ENCODE peak calls at places on chromosome 2, in seven cellular contexts. D is neural crest cell; F is neural progenitor cell; S is body of pancreas; T is kidney; P is lower lobe of right lung; H is activated CD8-positive, alpha-beta T cell treated with anti-CD3 and anti-CD28 coated beads for 36 hours. I is an unnamed sample.

GRCh38 chr2:16068233-16068940 is 128.0 kb downstream of the MYCN start:
- DNase-seq in D (no peak), F (no peak), S (no peak), T (no peak), P (no peak), H (no peak), I (no peak)

GRCh38 chr2:202178342-202178958 is 59.9 kb downstream of the SUMO1 start:
- DNase-seq in D (peak), F (peak), S (peak), T (no peak), P (no peak), H (peak), I (peak)

GRCh38 chr2:73907840-73908452 is 15.1 kb downstream of the ACTG2 start:
- DNase-seq in D (no peak), F (peak), S (peak), T (no peak), P (no peak), H (peak), I (no peak)

GRCh38 chr2:241811209-241811951 is 2.4 kb downstream of the NEU4 start:
- DNase-seq in D (no peak), F (no peak), S (no peak), T (peak), P (peak), H (no peak), I (peak)

GRCh38 chr2:102120261-102121259 is 22.0 kb upstream of the IL1R1 start:
- DNase-seq in D (no peak), F (no peak), S (peak), T (no peak), P (no peak), H (no peak), I (no peak)

GRCh38 chr2:88059979-88060906 is 4.7 kb upstream of the KRCC1 start:
- DNase-seq in D (no peak), F (peak), S (peak), T (no peak), P (no peak), H (peak), I (peak)

GRCh38 chr2:40606862-40607261 is 155.0 kb upstream of the SLC8A1 start:
- DNase-seq in D (no peak), F (no peak), S (no peak), T (no peak), P (no peak), H (no peak), I (no peak)

GRCh38 chr2:95041824-95042442 is 16.4 kb downstream of the MAL start:
- DNase-seq in D (no peak), F (no peak), S (no peak), T (no peak), P (no peak), H (peak), I (no peak)

GRCh38 chr2:85472265-85472664 is 53.8 kb downstream of the SH2D6 start:
- DNase-seq in D (no peak), F (no peak), S (no peak), T (no peak), P (no peak), H (no peak), I (no peak)

GRCh38 chr2:144924827-144925226 is 404.9 kb upstream of the ZEB2 start:
- DNase-seq in D (no peak), F (no peak), S (no peak), T (no peak), P (no peak), H (no peak), I (no peak)

DNA sequence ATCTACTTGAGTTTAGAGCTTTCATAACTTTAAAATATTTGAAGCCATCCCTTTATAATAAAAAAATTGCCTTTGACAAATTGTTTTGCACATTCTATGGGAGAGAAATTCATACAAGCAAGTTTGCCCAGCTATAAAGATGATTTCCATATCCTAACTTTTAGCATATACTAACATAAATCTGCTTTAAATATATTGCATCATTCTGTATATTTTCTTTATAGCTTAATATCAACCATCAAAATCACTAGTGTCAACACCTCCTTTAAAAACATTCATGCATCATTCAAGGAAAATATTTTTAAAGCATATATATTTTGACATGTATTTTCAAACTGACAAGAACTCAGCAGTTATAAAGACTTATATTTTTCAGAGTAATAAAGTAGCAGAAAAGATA is 49.9 kb downstream of the WDPCP start:
- DNase-seq in D (no peak), F (no peak), S (no peak), T (no peak), P (no peak), H (no peak), I (no peak)
- TF ChIP-seq CTCF in D (no peak), F (no peak), S (no peak), T (no peak), P (no peak), H (no peak), I (no peak)

DNA sequence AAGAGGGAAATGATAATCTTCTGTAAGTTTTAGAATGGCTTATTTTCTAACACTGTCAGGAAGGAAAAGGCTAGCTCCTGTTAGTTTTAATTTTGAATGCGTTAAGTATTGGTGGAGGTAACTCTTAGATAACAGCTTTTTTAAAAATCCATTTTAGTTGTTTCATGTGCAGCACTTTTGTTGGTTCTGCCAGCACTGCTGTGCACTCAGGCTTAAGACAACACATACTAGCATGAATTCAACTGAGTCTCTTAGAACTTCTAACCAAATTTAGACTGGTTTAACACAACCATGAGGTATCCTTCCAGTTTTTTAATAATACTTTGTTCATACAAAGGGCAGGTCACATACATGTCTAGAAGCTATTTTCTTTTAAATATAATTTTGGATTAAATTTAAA is 42.4 kb downstream of the ACVR1 start:
- DNase-seq in D (no peak), F (no peak), S (no peak), T (no peak), P (no peak), H (no peak), I (no peak)
- TF ChIP-seq CTCF in D (no peak), F (no peak), S (no peak), T (no peak), P (no peak), H (no peak), I (no peak)

DNA sequence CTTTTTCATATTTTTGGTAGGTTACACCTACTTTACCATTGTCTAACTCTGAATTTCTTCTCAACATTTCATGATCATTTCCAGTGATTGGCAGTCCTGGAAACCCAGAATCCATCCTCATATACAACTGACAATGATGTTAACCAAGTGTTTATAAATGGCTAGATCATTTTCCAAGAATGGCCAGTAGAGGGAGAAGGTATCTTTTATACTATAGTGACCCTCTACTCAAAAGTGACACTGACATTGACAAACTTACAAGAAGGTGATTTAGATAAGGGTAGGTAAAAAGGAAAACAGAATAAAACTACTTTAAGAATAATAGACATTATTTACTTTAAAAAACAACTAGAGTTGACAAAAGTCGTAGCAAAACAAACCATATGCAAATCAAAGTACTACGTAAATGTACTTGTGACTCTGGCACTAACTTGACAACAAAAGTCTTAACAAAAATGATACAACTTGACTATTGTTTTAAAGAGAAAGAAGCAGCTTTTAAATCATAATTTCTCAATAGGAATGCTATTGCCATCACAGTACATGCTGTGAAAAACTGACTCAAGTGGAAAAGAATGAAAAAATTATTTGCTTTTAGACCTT is 76.5 kb upstream of the GRB14 start:
- DNase-seq in D (no peak), F (peak), S (no peak), T (no peak), P (no peak), H (no peak), I (no peak)
- TF ChIP-seq CTCF in D (peak), F (peak), S (peak), T (peak), P (peak), H (peak), I (peak)

GRCh38 chr2:71609958-71610357 is 156.6 kb downstream of the DYSF start:
- DNase-seq in D (no peak), F (no peak), S (peak), T (no peak), P (no peak), H (no peak), I (no peak)
- TF ChIP-seq CTCF in D (peak), F (no peak), S (no peak), T (no peak), P (peak), H (peak), I (no peak)

DNA sequence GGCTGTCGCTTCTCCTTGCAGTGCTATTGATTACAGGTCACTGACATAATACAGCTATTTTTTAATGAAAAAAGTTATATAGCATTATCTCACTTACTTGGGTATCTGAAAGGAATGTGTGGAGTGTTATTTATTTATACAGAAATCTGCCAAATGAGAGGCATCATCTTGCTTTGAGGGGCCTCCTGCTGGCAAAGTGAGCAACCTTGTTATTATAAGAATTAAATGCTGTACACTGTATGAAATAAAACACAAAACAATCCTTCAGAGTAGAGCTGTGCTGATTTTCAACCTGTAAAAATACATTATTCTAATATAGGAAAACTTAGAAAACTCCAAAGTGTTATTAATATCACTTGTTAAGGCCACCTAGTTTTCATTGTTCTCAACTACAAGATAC is 20.9 kb downstream of the ERBB4 start:
- DNase-seq in D (no peak), F (no peak), S (no peak), T (no peak), P (no peak), H (no peak), I (no peak)
- TF ChIP-seq CTCF in D (no peak), F (no peak), S (no peak), T (no peak), P (no peak), H (no peak), I (no peak)

GRCh38 chr2:136013962-136014361 is 28.5 kb upstream of the DARS1 start:
- DNase-seq in D (no peak), F (no peak), S (no peak), T (no peak), P (no peak), H (no peak), I (no peak)
- TF ChIP-seq CTCF in D (no peak), F (no peak), S (no peak), T (peak), P (no peak), H (no peak), I (no peak)